ENCODE peak calls at places on chromosomes 5 and 9, in nine cellular contexts. K is DND-41, X is lower lobe of right lung, Y is spleen, O is fibroblast of lung, E is Peyer's patch, D is upper lobe of right lung, A is astrocyte, C is pancreas. Z is an unnamed sample.
A peak's percentile ranks its signal among the peaks of the same experiment; 100 is the strongest.

GRCh38 chr9:3900673-3901318 is 375.0 kb upstream of the RFX3 start:
- DNase-seq in K (no peak), X (peak; percentile 62), Y (no peak), O (no peak), E (no peak), D (peak; percentile 46), A (no peak), C (no peak), Z (no peak)

GRCh38 chr5:87526131-87526530 is 113.4 kb upstream of the CCNH start:
- DNase-seq in K (no peak), X (no peak), Y (no peak), O (no peak), E (no peak), D (no peak), A (peak; percentile 54), C (no peak), Z (no peak)

GRCh38 chr5:110439280-110439679 is 287.2 kb downstream of the TMEM232 start:
- DNase-seq in K (no peak), X (no peak), Y (no peak), O (no peak), E (no peak), D (no peak), A (no peak), C (no peak), Z (no peak)

GRCh38 chr5:56763711-56764466 is 51.5 kb upstream of the MAP3K1 start:
- DNase-seq in K (no peak), X (no peak), Y (peak; percentile 89), O (peak; percentile 29), E (peak; percentile 86), D (no peak), A (peak; percentile 14), C (no peak), Z (no peak)

GRCh38 chr5:2039180-2039531 is 156.4 kb upstream of the IRX4 start:
- DNase-seq in K (no peak), X (no peak), Y (no peak), O (no peak), E (no peak), D (no peak), A (no peak), C (no peak), Z (no peak)

GRCh38 chr5:123265551-123265950 is 157.7 kb downstream of the CEP120 start:
- DNase-seq in K (no peak), X (no peak), Y (no peak), O (no peak), E (no peak), D (no peak), A (peak; percentile 57), C (no peak), Z (peak; percentile 54)

GRCh38 chr5:56759521-56759920 is 55.8 kb upstream of the MAP3K1 start:
- DNase-seq in K (no peak), X (no peak), Y (peak; percentile 80), O (no peak), E (no peak), D (no peak), A (no peak), C (peak; percentile 70), Z (no peak)

GRCh38 chr9:19975499-19975898 is 186.7 kb upstream of the SLC24A2 start:
- DNase-seq in K (no peak), X (no peak), Y (no peak), O (no peak), E (no peak), D (no peak), A (no peak), C (no peak), Z (no peak)

GRCh38 chr5:2464141-2464540 is 287.3 kb downstream of the IRX2 start:
- DNase-seq in K (no peak), X (no peak), Y (no peak), O (no peak), E (no peak), D (no peak), A (no peak), C (no peak), Z (no peak)

GRCh38 chr9:124480621-124480981 is 26.6 kb downstream of the NR5A1 start:
- DNase-seq in K (peak; percentile 13), X (no peak), Y (no peak), O (peak; percentile 13), E (no peak), D (no peak), A (no peak), C (no peak), Z (peak; percentile 72)
- TF ChIP-seq CTCF in K (peak; percentile 45), X (no peak), Y (peak; percentile 46), O (peak; percentile 38), E (peak; percentile 29), D (no peak), A (peak; percentile 26), C (no peak), Z (peak; percentile 54)

DNA sequence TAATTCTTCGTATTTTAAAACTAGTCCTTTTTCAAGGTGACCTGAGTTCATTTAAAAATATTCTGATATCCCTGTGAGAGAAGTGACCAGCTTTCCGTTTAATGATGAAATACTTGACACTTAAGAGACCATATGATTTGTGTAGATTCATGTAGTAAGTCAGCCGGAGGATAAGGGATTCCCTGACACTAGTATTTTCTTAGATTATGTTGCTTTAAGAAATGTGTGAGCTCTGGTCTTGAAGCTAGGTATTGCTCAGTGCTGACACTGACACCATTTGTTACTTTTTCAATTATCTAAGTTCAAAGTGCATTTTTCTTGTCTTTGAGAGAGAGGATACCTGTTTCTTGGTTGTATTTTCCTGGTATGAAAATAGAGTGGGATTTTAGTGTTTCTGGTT is 4.2 kb downstream of the NIPBL start:
- DNase-seq in K (no peak), X (no peak), Y (no peak), O (no peak), E (no peak), D (no peak), A (no peak), C (no peak), Z (peak; percentile 13)
- H3K4me3 ChIP-seq in K (peak overlapping the region; percentile 75), X (no peak overlapping the region), Y (no peak overlapping the region), O (peak overlapping the region; percentile 9), E (no peak overlapping the region), D (no peak overlapping the region), A (no peak overlapping the region), C (no peak overlapping the region), Z (peak overlapping the region; percentile 89)

GRCh38 chr5:73612799-73613198 is 13.2 kb upstream of the ARHGEF28 start:
- DNase-seq in K (no peak), X (no peak), Y (no peak), O (no peak), E (no peak), D (no peak), A (no peak), C (no peak), Z (no peak)

GRCh38 chr5:73615085-73615484 is 10.9 kb upstream of the ARHGEF28 start:
- DNase-seq in K (no peak), X (no peak), Y (no peak), O (no peak), E (peak; percentile 78), D (no peak), A (no peak), C (no peak), Z (no peak)

GRCh38 chr5:73619606-73620334 is 6.2 kb upstream of the ARHGEF28 start:
- DNase-seq in K (no peak), X (no peak), Y (no peak), O (no peak), E (no peak), D (no peak), A (no peak), C (no peak), Z (no peak)

GRCh38 chr5:73617510-73618279 is 8.3 kb upstream of the ARHGEF28 start:
- DNase-seq in K (no peak), X (no peak), Y (no peak), O (no peak), E (no peak), D (no peak), A (peak; percentile 25), C (no peak), Z (no peak)

DNA sequence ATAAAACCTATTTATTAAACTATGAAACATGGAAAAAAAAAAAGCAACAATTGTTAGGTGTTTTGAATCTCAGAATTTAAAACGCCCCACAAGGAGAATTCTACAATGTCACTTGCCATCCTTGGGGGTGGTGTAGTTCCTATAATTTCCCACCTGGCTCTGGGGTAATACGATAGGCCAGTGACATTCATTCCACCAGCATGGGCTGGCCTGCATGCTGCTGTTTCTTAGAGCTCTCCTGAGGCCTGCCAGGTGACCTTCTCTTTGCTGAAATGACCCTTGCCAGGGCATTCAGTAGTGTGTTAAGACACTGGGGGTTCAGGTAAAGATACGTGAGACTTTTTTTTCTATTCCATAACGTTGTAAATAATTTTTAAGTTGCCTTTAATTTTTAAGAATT is 10.0 kb upstream of the ARHGEF28 start:
- DNase-seq in K (no peak), X (no peak), Y (no peak), O (no peak), E (no peak), D (no peak), A (no peak), C (no peak), Z (no peak)
- H3K4me1 ChIP-seq in K (no peaks in the 10 kb centered on the region), X (no peaks in the 10 kb centered on the region), Y (no peaks in the 10 kb centered on the region), O (no peaks in the 10 kb centered on the region), E (no peaks in the 10 kb centered on the region), D (no peaks in the 10 kb centered on the region), A (no peaks in the 10 kb centered on the region), C (peaks cover 15% of the 10 kb centered on the region), Z (no peaks in the 10 kb centered on the region)

DNA sequence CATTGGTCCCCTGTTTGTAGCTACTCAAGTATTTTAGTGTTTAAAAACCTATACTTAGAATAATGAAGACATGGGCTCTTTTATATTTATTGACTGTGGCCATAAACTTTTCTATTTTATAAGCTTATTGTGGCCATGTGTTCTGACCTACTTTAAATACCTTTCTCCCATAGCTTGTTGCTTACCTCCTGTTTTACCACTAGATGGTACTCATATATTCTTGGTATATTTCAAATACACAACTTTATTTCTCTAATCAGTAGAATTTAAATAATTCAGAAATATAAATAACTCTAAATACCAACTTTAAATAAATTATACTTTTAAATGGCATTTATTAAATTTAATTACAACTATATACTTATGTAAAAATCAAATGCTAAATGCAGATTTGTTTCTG is 498.0 kb downstream of the PRDM9 start:
- DNase-seq in K (no peak), X (no peak), Y (no peak), O (no peak), E (no peak), D (no peak), A (no peak), C (no peak), Z (no peak)
- TF ChIP-seq CTCF in K (no peak), X (no peak), Y (no peak), O (no peak), E (no peak), D (no peak), A (no peak), C (no peak), Z (no peak)

GRCh38 chr9:95634581-95634980 is 117.8 kb upstream of the PTCH1 start:
- DNase-seq in K (no peak), X (no peak), Y (peak; percentile 44), O (no peak), E (no peak), D (no peak), A (no peak), C (no peak), Z (no peak)
- H3K4me3 ChIP-seq in K (no peak overlapping the region), X (no peak overlapping the region), Y (no peak overlapping the region), O (no peak overlapping the region), E (no peak overlapping the region), D (no peak overlapping the region), A (no peak overlapping the region), C (no peak overlapping the region), Z (no peak overlapping the region)

GRCh38 chr5:154409230-154409840 is 36.5 kb upstream of the SAP30L start:
- DNase-seq in K (no peak), X (no peak), Y (no peak), O (no peak), E (peak; percentile 32), D (no peak), A (no peak), C (no peak), Z (no peak)
- H3K4me1 ChIP-seq in K (peaks cover 6% of the 10 kb centered on the region), X (peaks cover 10% of the 10 kb centered on the region), Y (peaks cover 14% of the 10 kb centered on the region), O (peaks cover 4% of the 10 kb centered on the region), E (no peaks in the 10 kb centered on the region), D (peaks cover 4% of the 10 kb centered on the region), A (peaks cover 10% of the 10 kb centered on the region), C (no peaks in the 10 kb centered on the region), Z (peaks cover 10% of the 10 kb centered on the region)

GRCh38 chr9:100505564-100506159 is 32.7 kb downstream of the TMEFF1 start:
- DNase-seq in K (peak; percentile 56), X (peak; percentile 77), Y (peak; percentile 69), O (peak; percentile 55), E (peak; percentile 76), D (peak; percentile 79), A (peak; percentile 49), C (peak; percentile 20), Z (peak; percentile 72)
- TF ChIP-seq CTCF in K (peak; percentile 72), X (peak; percentile 74), Y (peak; percentile 54), O (peak; percentile 81), E (peak; percentile 41), D (peak; percentile 71), A (peak; percentile 81), C (peak; percentile 37), Z (peak; percentile 89)

Z was measured in cardiac muscle cell.